ENCODE peak calls at places on chromosome 1, in ten cellular contexts. I is IMR-90; K is foreskin keratinocyte; S is GM23248; Y is thoracic aorta; G is cardiac muscle cell; Z is Panc1; X is endodermal cell; W is CD8-positive, alpha-beta memory T cell; T is HepG2. R is an unnamed sample.

GRCh38 chr1:246971322-246971721 is 36.5 kb downstream of the ZNF695 start:
- DNase-seq in I (peak; percentile 13), K (no peak), S (peak; percentile 66), Y (no peak), G (peak; percentile 73), Z (peak; percentile 22), X (peak; percentile 88), W (peak; percentile 18), T (peak; percentile 23), R (peak; percentile 62)

GRCh38 chr1:7932524-7933149 is 8.0 kb downstream of the TNFRSF9 start:
- DNase-seq in I (no peak), K (no peak), S (no peak), Y (no peak), G (no peak), Z (no peak), X (no peak), W (no peak), T (no peak), R (no peak)

GRCh38 chr1:231040800-231041704 is 998 bp upstream of the FAM89A start:
- DNase-seq in I (no peak), K (no peak), S (peak; percentile 24), Y (no peak), G (peak; percentile 24), Z (no peak), X (peak; percentile 76), W (no peak), T (no peak), R (peak; percentile 22)

GRCh38 chr1:53449026-53449425 is 10.2 kb upstream of the DMRTB1 start:
- DNase-seq in I (peak; percentile 88), K (peak; percentile 5), S (peak; percentile 78), Y (no peak), G (peak; percentile 71), Z (no peak), X (peak; percentile 71), W (no peak), T (no peak), R (no peak)

GRCh38 chr1:201486158-201486557 is 17.2 kb upstream of the PHLDA3 start:
- DNase-seq in I (peak; percentile 62), K (no peak), S (peak; percentile 27), Y (no peak), G (peak; percentile 93), Z (no peak), X (no peak), W (no peak), T (no peak), R (no peak)

GRCh38 chr1:21670956-21671902 is 2.1 kb upstream of the RAP1GAP start:
- DNase-seq in I (no peak), K (no peak), S (no peak), Y (no peak), G (no peak), Z (no peak), X (no peak), W (no peak), T (no peak), R (no peak)

GRCh38 chr1:8055973-8056372 is 29.9 kb upstream of the ERRFI1 start:
- DNase-seq in I (peak; percentile 91), K (peak; percentile 94), S (peak; percentile 88), Y (no peak), G (peak; percentile 81), Z (no peak), X (no peak), W (no peak), T (peak; percentile 33), R (no peak)

GRCh38 chr1:96080925-96081324 is 640.7 kb upstream of the PTBP2 start:
- DNase-seq in I (peak; percentile 16), K (no peak), S (peak; percentile 14), Y (no peak), G (peak; percentile 17), Z (no peak), X (no peak), W (no peak), T (no peak), R (no peak)

GRCh38 chr1:108045370-108045950 is 80.5 kb upstream of the VAV3 start:
- DNase-seq in I (no peak), K (no peak), S (no peak), Y (no peak), G (no peak), Z (no peak), X (no peak), W (no peak), T (no peak), R (no peak)

GRCh38 chr1:115196291-115196690 is 107.0 kb upstream of the TSPAN2 start:
- DNase-seq in I (no peak), K (no peak), S (no peak), Y (no peak), G (no peak), Z (no peak), X (no peak), W (no peak), T (no peak), R (no peak)

GRCh38 chr1:43934279-43934985 is 831 bp downstream of the ARTN start:
- DNase-seq in I (peak; percentile 53), K (no peak), S (peak; percentile 78), Y (no peak), G (peak; percentile 71), Z (no peak), X (peak; percentile 95), W (peak; percentile 38), T (peak; percentile 65), R (peak; percentile 87)

GRCh38 chr1:118783095-118783758 is 204.9 kb downstream of the TBX15 start:
- DNase-seq in I (no peak), K (no peak), S (no peak), Y (no peak), G (no peak), Z (no peak), X (no peak), W (no peak), T (no peak), R (no peak)

GRCh38 chr1:9181176-9181906 is 52.4 kb upstream of the GPR157 start:
- DNase-seq in I (peak; percentile 49), K (no peak), S (peak; percentile 72), Y (no peak), G (peak; percentile 78), Z (no peak), X (peak; percentile 95), W (peak; percentile 54), T (peak; percentile 61), R (peak; percentile 86)

GRCh38 chr1:241593186-241593585 is 47.0 kb downstream of the CHML start:
- DNase-seq in I (peak; percentile 49), K (no peak), S (peak; percentile 41), Y (no peak), G (no peak), Z (no peak), X (no peak), W (no peak), T (no peak), R (no peak)

DNA sequence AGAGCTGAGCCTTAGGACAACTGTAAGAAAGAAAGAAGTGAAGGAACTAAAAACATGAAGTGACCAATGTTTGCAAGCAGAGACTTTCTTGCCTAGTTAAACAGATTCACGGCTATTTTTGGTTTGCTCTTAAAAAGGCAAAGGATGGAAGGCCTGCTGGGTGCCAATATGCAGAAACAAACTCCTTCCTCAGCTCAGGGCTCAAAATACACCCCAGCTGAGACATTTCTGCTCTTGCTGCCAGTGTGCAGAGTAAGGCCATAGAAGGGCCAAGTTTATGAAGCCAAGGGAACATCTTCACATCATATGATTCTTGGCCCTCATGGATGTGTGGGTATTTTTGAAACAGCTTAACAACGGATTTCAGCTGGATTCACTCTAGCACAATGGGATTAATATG is 70.8 kb downstream of the CAPZB start:
- DNase-seq in I (no peak), K (no peak), S (no peak), Y (no peak), G (no peak), Z (no peak), X (no peak), W (no peak), T (no peak), R (no peak)
- H3K27ac ChIP-seq in I (no peak overlapping the region), K (no peak overlapping the region), S (peak overlapping the region; percentile 21), Y (peak overlapping the region; percentile 66), G (peak overlapping the region; percentile 70), Z (peak overlapping the region; percentile 37), X (no peak overlapping the region), W (no peak overlapping the region), T (no peak overlapping the region), R (peak overlapping the region; percentile 64)

GRCh38 chr1:55428236-55428635 is 213.1 kb upstream of the USP24 start:
- DNase-seq in I (no peak), K (no peak), S (no peak), Y (no peak), G (peak; percentile 23), Z (no peak), X (no peak), W (no peak), T (no peak), R (no peak)
- H3K27ac ChIP-seq in I (peak overlapping the region; percentile 80), K (no peak overlapping the region), S (peak overlapping the region; percentile 66), Y (peak overlapping the region; percentile 37), G (no peak overlapping the region), Z (peak overlapping the region; percentile 93), X (no peak overlapping the region), W (no peak overlapping the region), T (peak overlapping the region; percentile 66), R (no peak overlapping the region)

GRCh38 chr1:119885903-119886783 is 10.2 kb downstream of the ADAM30 start:
- DNase-seq in I (peak; percentile 39), K (no peak), S (peak; percentile 54), Y (no peak), G (peak; percentile 59), Z (peak; percentile 18), X (peak; percentile 89), W (peak; percentile 33), T (peak; percentile 37), R (no peak)

GRCh38 chr1:119888476-119888875 is 7.8 kb downstream of the ADAM30 start:
- DNase-seq in I (no peak), K (no peak), S (no peak), Y (no peak), G (no peak), Z (no peak), X (no peak), W (no peak), T (no peak), R (no peak)

GRCh38 chr1:119887428-119887827 is 8.9 kb downstream of the ADAM30 start:
- DNase-seq in I (no peak), K (no peak), S (no peak), Y (no peak), G (no peak), Z (no peak), X (no peak), W (no peak), T (no peak), R (no peak)

GRCh38 chr1:119882172-119883029 is 13.9 kb downstream of the ADAM30 start:
- DNase-seq in I (peak; percentile 27), K (no peak), S (peak; percentile 64), Y (no peak), G (no peak), Z (no peak), X (no peak), W (no peak), T (no peak), R (no peak)

DNA sequence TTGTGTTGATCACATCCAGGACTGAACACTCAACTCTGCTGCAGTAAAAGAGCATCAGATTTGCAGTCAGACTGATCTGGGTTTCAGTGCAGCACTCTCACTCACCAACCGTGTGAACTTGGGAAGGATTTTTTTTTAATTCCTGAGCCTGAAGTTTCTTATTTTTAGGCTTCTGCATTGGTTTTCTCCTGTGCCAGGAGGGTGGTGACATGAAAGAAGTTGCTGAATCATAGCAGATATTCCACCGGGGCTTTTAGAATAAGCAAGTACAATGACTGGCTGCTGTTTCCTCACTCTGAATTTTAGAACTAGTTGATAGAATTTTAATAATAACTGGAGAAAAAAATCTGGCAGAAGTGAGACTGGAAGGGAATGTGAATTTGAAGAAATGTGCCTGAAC is 11.6 kb downstream of the ADAM30 start:
- DNase-seq in I (peak; percentile 15), K (no peak), S (peak; percentile 68), Y (no peak), G (peak; percentile 30), Z (no peak), X (no peak), W (no peak), T (no peak), R (no peak)
- H3K27ac ChIP-seq in I (no peak overlapping the region), K (no peak overlapping the region), S (no peak overlapping the region), Y (no peak overlapping the region), G (no peak overlapping the region), Z (no peak overlapping the region), X (no peak overlapping the region), W (no peak overlapping the region), T (no peak overlapping the region), R (no peak overlapping the region)

GRCh38 chr1:79848316-79848715 is 841.8 kb upstream of the ADGRL4 start:
- DNase-seq in I (peak; percentile 10), K (peak; percentile 70), S (no peak), Y (no peak), G (no peak), Z (no peak), X (no peak), W (no peak), T (no peak), R (no peak)
- H3K27ac ChIP-seq in I (no peak overlapping the region), K (no peak overlapping the region), S (no peak overlapping the region), Y (no peak overlapping the region), G (no peak overlapping the region), Z (no peak overlapping the region), X (peak overlapping the region; percentile 94), W (no peak overlapping the region), T (no peak overlapping the region), R (no peak overlapping the region)

R was measured in psoas muscle.